ENCODE peak calls at places on chromosomes 1 and 21, in five cellular contexts. L is substantia nigra, H is choroid plexus epithelial cell, K is iPS-NIHi11, E is prostate gland. G is an unnamed sample.

GRCh38 chr1:98028800-98029199 is 108.0 kb upstream of the DPYD start:
- DNase-seq in L (no peak), H (no peak), K (no peak), E (no peak), G (no peak)

GRCh38 chr1:64172458-64172983 is 30.9 kb upstream of the UBE2U start:
- DNase-seq in L (no peak), H (no peak), K (no peak), E (no peak), G (peak)

GRCh38 chr1:24830680-24831272 is 85.5 kb downstream of the CLIC4 start:
- DNase-seq in L (no peak), H (peak), K (peak), E (no peak), G (peak)

GRCh38 chr1:147337040-147337439 is 94.6 kb downstream of the CHD1L start:
- DNase-seq in L (peak), H (no peak), K (peak), E (no peak), G (no peak)

GRCh38 chr1:55215194-55216021 is at the start of gene USP24:
- DNase-seq in L (peak), H (peak), K (peak), E (peak), G (peak)

GRCh38 chr1:182641561-182641960 is 37.4 kb upstream of the RGS16 start:
- DNase-seq in L (no peak), H (no peak), K (no peak), E (peak), G (no peak)

GRCh38 chr1:20069932-20070331 is at the start of gene PLA2G5:
- DNase-seq in L (peak), H (no peak), K (no peak), E (no peak), G (peak)

GRCh38 chr1:111216751-111217150 is 10.8 kb upstream of the CHI3L2 start:
- DNase-seq in L (no peak), H (no peak), K (no peak), E (no peak), G (no peak)

GRCh38 chr1:154641534-154641933 is 33.5 kb upstream of the ADAR start:
- DNase-seq in L (no peak), H (no peak), K (no peak), E (no peak), G (no peak)

GRCh38 chr1:78884685-78885452 is 121.7 kb downstream of the ADGRL4 start:
- DNase-seq in L (no peak), H (peak), K (peak), E (no peak), G (no peak)

GRCh38 chr1:72000809-72001208 is 281.5 kb downstream of the NEGR1 start:
- DNase-seq in L (no peak), H (no peak), K (peak), E (no peak), G (peak)

GRCh38 chr1:98104285-98104684 is 183.5 kb upstream of the DPYD start:
- DNase-seq in L (no peak), H (peak), K (peak), E (no peak), G (peak)

GRCh38 chr1:177568702-177569101 is 397.9 kb downstream of the BRINP2 start:
- DNase-seq in L (no peak), H (no peak), K (peak), E (no peak), G (no peak)

GRCh38 chr1:30809514-30810263 is 52.1 kb upstream of the LAPTM5 start:
- DNase-seq in L (no peak), H (peak), K (no peak), E (no peak), G (peak)

GRCh38 chr1:56773341-56774066 is 45.7 kb downstream of the FYB2 start:
- DNase-seq in L (no peak), H (no peak), K (no peak), E (no peak), G (no peak)

GRCh38 chr1:240947438-240948224 is 335.7 kb upstream of the GREM2 start:
- DNase-seq in L (no peak), H (no peak), K (no peak), E (no peak), G (no peak)

GRCh38 chr21:32958288-32958992 is 67.3 kb upstream of the OLIG2 start:
- DNase-seq in L (no peak), H (no peak), K (no peak), E (no peak), G (no peak)

GRCh38 chr1:184621262-184621661 is 133.4 kb downstream of the EDEM3 start:
- DNase-seq in L (no peak), H (peak), K (no peak), E (no peak), G (peak)

GRCh38 chr1:199310701-199311100 is 671.9 kb downstream of the PTPRC start:
- DNase-seq in L (no peak), H (no peak), K (no peak), E (no peak), G (no peak)

GRCh38 chr1:192783793-192784192 is 25.0 kb upstream of the RGS2 start:
- DNase-seq in L (no peak), H (no peak), K (no peak), E (no peak), G (no peak)

GRCh38 chr1:154837679-154838171 is 32.4 kb downstream of the KCNN3 start:
- DNase-seq in L (no peak), H (no peak), K (no peak), E (no peak), G (peak)

GRCh38 chr21:17854771-17855170 is 35.6 kb upstream of the C21orf91 start:
- DNase-seq in L (no peak), H (no peak), K (no peak), E (no peak), G (no peak)